ENCODE peak calls at places on chromosome 20, in six cellular contexts. One of them, this sample, is unnamed.
A peak's percentile ranks its signal among the peaks of the same experiment; 100 is the strongest.

GRCh38 chr20:15005300-15005986 is 668.0 kb upstream of the FLRT3 start:
- DNase-seq in neuronal stem cell: no peak
- DNase-seq in right cardiac atrium: no peak
- DNase-seq in psoas muscle: no peak
- DNase-seq in body of pancreas: no peak
- DNase-seq in brain microvascular endothelial cell: peak; percentile 36
- DNase-seq in this sample: no peak

GRCh38 chr20:15100506-15101160 is 763.2 kb upstream of the FLRT3 start:
- DNase-seq in neuronal stem cell: no peak
- DNase-seq in right cardiac atrium: no peak
- DNase-seq in psoas muscle: no peak
- DNase-seq in body of pancreas: no peak
- DNase-seq in brain microvascular endothelial cell: peak; percentile 58
- DNase-seq in this sample: peak; percentile 26

GRCh38 chr20:62740286-62741141 is 31.9 kb downstream of the NTSR1 start:
- DNase-seq in neuronal stem cell: no peak
- DNase-seq in right cardiac atrium: peak; percentile 55
- DNase-seq in psoas muscle: no peak
- DNase-seq in body of pancreas: no peak
- DNase-seq in brain microvascular endothelial cell: peak; percentile 89
- DNase-seq in this sample: peak; percentile 94

GRCh38 chr20:14453259-14453658 is 115.8 kb upstream of the FLRT3 start:
- DNase-seq in neuronal stem cell: no peak
- DNase-seq in right cardiac atrium: no peak
- DNase-seq in psoas muscle: no peak
- DNase-seq in body of pancreas: no peak
- DNase-seq in brain microvascular endothelial cell: no peak
- DNase-seq in this sample: no peak

GRCh38 chr20:43322851-43323250 is 133.1 kb upstream of the PTPRT start:
- DNase-seq in neuronal stem cell: no peak
- DNase-seq in right cardiac atrium: no peak
- DNase-seq in psoas muscle: no peak
- DNase-seq in body of pancreas: no peak
- DNase-seq in brain microvascular endothelial cell: no peak
- DNase-seq in this sample: no peak

GRCh38 chr20:47781631-47782030 is 3.6 kb downstream of the SULF2 start:
- DNase-seq in neuronal stem cell: no peak
- DNase-seq in right cardiac atrium: no peak
- DNase-seq in psoas muscle: no peak
- DNase-seq in body of pancreas: no peak
- DNase-seq in brain microvascular endothelial cell: no peak
- DNase-seq in this sample: no peak

GRCh38 chr20:13312300-13312699 is 91.2 kb downstream of the ISM1 start:
- DNase-seq in neuronal stem cell: no peak
- DNase-seq in right cardiac atrium: no peak
- DNase-seq in psoas muscle: no peak
- DNase-seq in body of pancreas: no peak
- DNase-seq in brain microvascular endothelial cell: no peak
- DNase-seq in this sample: no peak

GRCh38 chr20:4912380-4913142 is 88.7 kb downstream of the SLC23A2 start:
- DNase-seq in neuronal stem cell: no peak
- DNase-seq in right cardiac atrium: no peak
- DNase-seq in psoas muscle: no peak
- DNase-seq in body of pancreas: no peak
- DNase-seq in brain microvascular endothelial cell: no peak
- DNase-seq in this sample: no peak

GRCh38 chr20:44448753-44449546 is 26.7 kb upstream of the TTPAL start:
- DNase-seq in neuronal stem cell: peak; percentile 27
- DNase-seq in right cardiac atrium: no peak
- DNase-seq in psoas muscle: no peak
- DNase-seq in body of pancreas: no peak
- DNase-seq in brain microvascular endothelial cell: no peak
- DNase-seq in this sample: no peak

GRCh38 chr20:49024220-49024619 is 21.9 kb upstream of the CSE1L start:
- DNase-seq in neuronal stem cell: no peak
- DNase-seq in right cardiac atrium: no peak
- DNase-seq in psoas muscle: no peak
- DNase-seq in body of pancreas: no peak
- DNase-seq in brain microvascular endothelial cell: no peak
- DNase-seq in this sample: no peak

GRCh38 chr20:43855803-43856202 is 58.8 kb upstream of the TOX2 start:
- DNase-seq in neuronal stem cell: no peak
- DNase-seq in right cardiac atrium: no peak
- DNase-seq in psoas muscle: no peak
- DNase-seq in body of pancreas: no peak
- DNase-seq in brain microvascular endothelial cell: no peak
- DNase-seq in this sample: no peak

GRCh38 chr20:47196091-47197081 is 160.1 kb downstream of the ZMYND8 start:
- DNase-seq in neuronal stem cell: peak; percentile 69
- DNase-seq in right cardiac atrium: peak; percentile 86
- DNase-seq in psoas muscle: peak; percentile 70
- DNase-seq in body of pancreas: peak; percentile 71
- DNase-seq in brain microvascular endothelial cell: peak; percentile 28
- DNase-seq in this sample: no peak

GRCh38 chr20:34475979-34476736 is 40.1 kb upstream of the DYNLRB1 start:
- DNase-seq in neuronal stem cell: no peak
- DNase-seq in right cardiac atrium: peak; percentile 84
- DNase-seq in psoas muscle: peak; percentile 60
- DNase-seq in body of pancreas: peak; percentile 43
- DNase-seq in brain microvascular endothelial cell: no peak
- DNase-seq in this sample: no peak

GRCh38 chr20:33337119-33337518 is 54.1 kb downstream of the BPIFB1 start:
- DNase-seq in neuronal stem cell: no peak
- DNase-seq in right cardiac atrium: no peak
- DNase-seq in psoas muscle: no peak
- DNase-seq in body of pancreas: no peak
- DNase-seq in brain microvascular endothelial cell: no peak
- DNase-seq in this sample: peak; percentile 25

GRCh38 chr20:51600016-51600420 is 57.5 kb upstream of the NFATC2 start:
- DNase-seq in neuronal stem cell: no peak
- DNase-seq in right cardiac atrium: no peak
- DNase-seq in psoas muscle: no peak
- DNase-seq in body of pancreas: no peak
- DNase-seq in brain microvascular endothelial cell: no peak
- DNase-seq in this sample: no peak

GRCh38 chr20:16539280-16539679 is 34.0 kb downstream of the KIF16B start:
- DNase-seq in neuronal stem cell: no peak
- DNase-seq in right cardiac atrium: no peak
- DNase-seq in psoas muscle: no peak
- DNase-seq in body of pancreas: no peak
- DNase-seq in brain microvascular endothelial cell: peak; percentile 26
- DNase-seq in this sample: no peak

GRCh38 chr20:32965115-32965514 is 39.1 kb downstream of the SUN5 start:
- DNase-seq in neuronal stem cell: no peak
- DNase-seq in right cardiac atrium: no peak
- DNase-seq in psoas muscle: no peak
- DNase-seq in body of pancreas: no peak
- DNase-seq in brain microvascular endothelial cell: no peak
- DNase-seq in this sample: no peak

GRCh38 chr20:55253765-55254164 is 751.6 kb downstream of the CBLN4 start:
- DNase-seq in neuronal stem cell: no peak
- DNase-seq in right cardiac atrium: peak; percentile 34
- DNase-seq in psoas muscle: no peak
- DNase-seq in body of pancreas: no peak
- DNase-seq in brain microvascular endothelial cell: peak; percentile 44
- DNase-seq in this sample: no peak

GRCh38 chr20:9068232-9068781 is 580 bp upstream of the PLCB4 start:
- DNase-seq in neuronal stem cell: peak; percentile 63
- DNase-seq in right cardiac atrium: peak; percentile 82
- DNase-seq in psoas muscle: peak; percentile 31
- DNase-seq in body of pancreas: no peak
- DNase-seq in brain microvascular endothelial cell: no peak
- DNase-seq in this sample: no peak

GRCh38 chr20:8094415-8094818 is 37.6 kb upstream of the PLCB1 start:
- DNase-seq in neuronal stem cell: no peak
- DNase-seq in right cardiac atrium: peak; percentile 93
- DNase-seq in psoas muscle: peak; percentile 29
- DNase-seq in body of pancreas: peak; percentile 70
- DNase-seq in brain microvascular endothelial cell: peak; percentile 36
- DNase-seq in this sample: no peak

GRCh38 chr20:40978761-40979160 is 49.9 kb upstream of the TOP1 start:
- DNase-seq in neuronal stem cell: no peak
- DNase-seq in right cardiac atrium: no peak
- DNase-seq in psoas muscle: no peak
- DNase-seq in body of pancreas: no peak
- DNase-seq in brain microvascular endothelial cell: no peak
- DNase-seq in this sample: peak; percentile 90
- H3K27me3 ChIP-seq in neuronal stem cell: no peaks in the 10 kb centered on the region
- H3K27me3 ChIP-seq in right cardiac atrium: no peaks in the 10 kb centered on the region
- H3K27me3 ChIP-seq in psoas muscle: no peaks in the 10 kb centered on the region
- H3K27me3 ChIP-seq in body of pancreas: no peaks in the 10 kb centered on the region
- H3K27me3 ChIP-seq in brain microvascular endothelial cell: no peaks in the 10 kb centered on the region
- H3K27me3 ChIP-seq in this sample: no peaks in the 10 kb centered on the region

GRCh38 chr20:961768-962167 is 40.3 kb downstream of the RSPO4 start:
- DNase-seq in neuronal stem cell: no peak
- DNase-seq in right cardiac atrium: no peak
- DNase-seq in psoas muscle: no peak
- DNase-seq in body of pancreas: no peak
- DNase-seq in brain microvascular endothelial cell: no peak
- DNase-seq in this sample: no peak

GRCh38 chr20:957544-957943 is 41.4 kb upstream of the ANGPT4 start:
- DNase-seq in neuronal stem cell: no peak
- DNase-seq in right cardiac atrium: no peak
- DNase-seq in psoas muscle: no peak
- DNase-seq in body of pancreas: no peak
- DNase-seq in brain microvascular endothelial cell: peak; percentile 5
- DNase-seq in this sample: no peak

GRCh38 chr20:958936-959815 is 42.9 kb downstream of the RSPO4 start:
- DNase-seq in neuronal stem cell: no peak
- DNase-seq in right cardiac atrium: no peak
- DNase-seq in psoas muscle: no peak
- DNase-seq in body of pancreas: no peak
- DNase-seq in brain microvascular endothelial cell: no peak
- DNase-seq in this sample: no peak

GRCh38 chr20:962223-962622 is 39.9 kb downstream of the RSPO4 start:
- DNase-seq in neuronal stem cell: no peak
- DNase-seq in right cardiac atrium: no peak
- DNase-seq in psoas muscle: no peak
- DNase-seq in body of pancreas: no peak
- DNase-seq in brain microvascular endothelial cell: no peak
- DNase-seq in this sample: no peak

GRCh38 chr20:959996-960615 is 42.0 kb downstream of the RSPO4 start:
- DNase-seq in neuronal stem cell: no peak
- DNase-seq in right cardiac atrium: no peak
- DNase-seq in psoas muscle: no peak
- DNase-seq in body of pancreas: no peak
- DNase-seq in brain microvascular endothelial cell: no peak
- DNase-seq in this sample: no peak
- H3K27me3 ChIP-seq in neuronal stem cell: no peaks in the 10 kb centered on the region
- H3K27me3 ChIP-seq in right cardiac atrium: no peaks in the 10 kb centered on the region
- H3K27me3 ChIP-seq in psoas muscle: no peaks in the 10 kb centered on the region
- H3K27me3 ChIP-seq in body of pancreas: peaks cover 4% of the 10 kb centered on the region
- H3K27me3 ChIP-seq in brain microvascular endothelial cell: no peaks in the 10 kb centered on the region
- H3K27me3 ChIP-seq in this sample: peaks cover 11% of the 10 kb centered on the region

GRCh38 chr20:46021361-46022359 is 7.4 kb upstream of the SLC12A5 start:
- DNase-seq in neuronal stem cell: peak; percentile 89
- DNase-seq in right cardiac atrium: peak; percentile 71
- DNase-seq in psoas muscle: no peak
- DNase-seq in body of pancreas: peak; percentile 38
- DNase-seq in brain microvascular endothelial cell: no peak
- DNase-seq in this sample: no peak
- H3K27me3 ChIP-seq in neuronal stem cell: peaks cover 27% of the 10 kb centered on the region
- H3K27me3 ChIP-seq in right cardiac atrium: no peaks in the 10 kb centered on the region
- H3K27me3 ChIP-seq in psoas muscle: no peaks in the 10 kb centered on the region
- H3K27me3 ChIP-seq in body of pancreas: no peaks in the 10 kb centered on the region
- H3K27me3 ChIP-seq in brain microvascular endothelial cell: peaks cover 10% of the 10 kb centered on the region
- H3K27me3 ChIP-seq in this sample: peaks cover 45% of the 10 kb centered on the region

GRCh38 chr20:58544301-58544700 is 29.1 kb upstream of the APCDD1L start:
- DNase-seq in neuronal stem cell: no peak
- DNase-seq in right cardiac atrium: no peak
- DNase-seq in psoas muscle: no peak
- DNase-seq in body of pancreas: no peak
- DNase-seq in brain microvascular endothelial cell: no peak
- DNase-seq in this sample: no peak

GRCh38 chr20:58546756-58547526 is 31.7 kb upstream of the APCDD1L start:
- DNase-seq in neuronal stem cell: no peak
- DNase-seq in right cardiac atrium: no peak
- DNase-seq in psoas muscle: no peak
- DNase-seq in body of pancreas: no peak
- DNase-seq in brain microvascular endothelial cell: no peak
- DNase-seq in this sample: no peak

GRCh38 chr20:58544891-58545290 is 29.7 kb upstream of the APCDD1L start:
- DNase-seq in neuronal stem cell: no peak
- DNase-seq in right cardiac atrium: no peak
- DNase-seq in psoas muscle: no peak
- DNase-seq in body of pancreas: no peak
- DNase-seq in brain microvascular endothelial cell: no peak
- DNase-seq in this sample: no peak

GRCh38 chr20:58546312-58546711 is 31.1 kb upstream of the APCDD1L start:
- DNase-seq in neuronal stem cell: no peak
- DNase-seq in right cardiac atrium: no peak
- DNase-seq in psoas muscle: no peak
- DNase-seq in body of pancreas: no peak
- DNase-seq in brain microvascular endothelial cell: no peak
- DNase-seq in this sample: no peak

DNA sequence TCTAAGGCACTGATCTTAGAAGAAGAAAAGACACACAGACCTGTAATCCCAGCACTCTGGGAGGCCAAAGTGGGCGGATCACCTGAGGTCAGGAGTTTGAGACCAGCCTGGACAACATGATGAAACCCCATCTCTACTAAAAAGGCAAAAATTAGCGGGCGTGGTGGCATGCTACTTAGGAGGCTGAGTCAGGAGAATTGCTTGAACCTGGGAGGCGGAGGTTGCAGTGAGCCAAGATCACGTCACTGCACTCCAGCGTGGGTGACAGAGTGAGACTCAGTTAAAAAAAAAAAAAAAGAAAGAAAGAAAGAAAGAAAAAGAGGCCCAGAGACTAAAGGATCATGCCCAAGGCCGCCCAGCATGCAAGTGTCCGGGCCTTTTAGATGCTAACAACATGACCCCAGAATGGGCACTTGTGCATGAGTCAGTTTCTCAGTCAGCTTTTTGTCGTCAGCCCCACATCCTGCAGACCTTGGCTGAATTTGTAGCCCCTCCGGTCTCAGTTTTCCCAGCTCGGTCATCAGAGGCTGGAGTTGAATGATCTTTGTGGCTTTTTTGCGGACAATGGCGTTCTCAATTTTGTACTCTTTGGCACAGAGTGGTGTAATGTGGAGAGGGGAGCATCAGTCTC is 30.5 kb upstream of the APCDD1L start:
- DNase-seq in neuronal stem cell: no peak
- DNase-seq in right cardiac atrium: no peak
- DNase-seq in psoas muscle: no peak
- DNase-seq in body of pancreas: no peak
- DNase-seq in brain microvascular endothelial cell: peak; percentile 12
- DNase-seq in this sample: no peak
- H3K27me3 ChIP-seq in neuronal stem cell: no peaks in the 10 kb centered on the region
- H3K27me3 ChIP-seq in right cardiac atrium: no peaks in the 10 kb centered on the region
- H3K27me3 ChIP-seq in psoas muscle: no peaks in the 10 kb centered on the region
- H3K27me3 ChIP-seq in body of pancreas: no peaks in the 10 kb centered on the region
- H3K27me3 ChIP-seq in brain microvascular endothelial cell: no peaks in the 10 kb centered on the region
- H3K27me3 ChIP-seq in this sample: peaks cover 22% of the 10 kb centered on the region

GRCh38 chr20:39188264-39188765 is 226.2 kb downstream of the DHX35 start:
- DNase-seq in neuronal stem cell: no peak
- DNase-seq in right cardiac atrium: no peak
- DNase-seq in psoas muscle: no peak
- DNase-seq in body of pancreas: no peak
- DNase-seq in brain microvascular endothelial cell: no peak
- DNase-seq in this sample: no peak
- H3K27me3 ChIP-seq in neuronal stem cell: no peaks in the 10 kb centered on the region
- H3K27me3 ChIP-seq in right cardiac atrium: no peaks in the 10 kb centered on the region
- H3K27me3 ChIP-seq in psoas muscle: no peaks in the 10 kb centered on the region
- H3K27me3 ChIP-seq in body of pancreas: no peaks in the 10 kb centered on the region
- H3K27me3 ChIP-seq in brain microvascular endothelial cell: no peaks in the 10 kb centered on the region
- H3K27me3 ChIP-seq in this sample: no peaks in the 10 kb centered on the region

This sample was measured in foreskin keratinocyte.